ENCODE peak calls at places on chromosomes 5 and 9, in seven cellular contexts. V, Y, W, C, X, S and E are unnamed samples.
A peak's percentile ranks its signal among the peaks of the same experiment; 100 is the strongest.

GRCh38 chr5:761854-762685 is 22.5 kb downstream of the ZDHHC11B start:
- DNase-seq in V (no peak), Y (no peak), W (peak; percentile 32), C (no peak), X (no peak), S (peak; percentile 46), E (peak; percentile 35)

GRCh38 chr9:77883846-77884771 is 147.5 kb downstream of the GNAQ start:
- DNase-seq in V (no peak), Y (peak; percentile 29), W (no peak), C (peak; percentile 36), X (no peak), S (peak; percentile 37), E (peak; percentile 19)

GRCh38 chr5:134566181-134566740 is 40.8 kb downstream of the JADE2 start:
- DNase-seq in V (no peak), Y (no peak), W (no peak), C (no peak), X (no peak), S (no peak), E (no peak)

GRCh38 chr9:119164716-119165115 is 204.5 kb downstream of the BRINP1 start:
- DNase-seq in V (no peak), Y (no peak), W (no peak), C (no peak), X (no peak), S (peak; percentile 52), E (no peak)

GRCh38 chr9:76394896-76395244 is 644 bp upstream of the RFK start:
- DNase-seq in V (peak; percentile 40), Y (no peak), W (peak; percentile 69), C (no peak), X (peak; percentile 74), S (peak; percentile 56), E (peak; percentile 81)

GRCh38 chr5:83255268-83255667 is 177.9 kb downstream of the XRCC4 start:
- DNase-seq in V (no peak), Y (no peak), W (no peak), C (peak; percentile 57), X (no peak), S (no peak), E (no peak)

GRCh38 chr9:35856206-35856605 is 14.0 kb downstream of the OR13J1 start:
- DNase-seq in V (no peak), Y (no peak), W (no peak), C (no peak), X (no peak), S (no peak), E (no peak)

GRCh38 chr5:158560170-158560569 is 539.5 kb downstream of the EBF1 start:
- DNase-seq in V (peak; percentile 27), Y (no peak), W (no peak), C (no peak), X (no peak), S (no peak), E (peak; percentile 23)

GRCh38 chr5:143506881-143507552 is 103.5 kb upstream of the NR3C1 start:
- DNase-seq in V (no peak), Y (no peak), W (no peak), C (peak; percentile 95), X (peak; percentile 65), S (no peak), E (no peak)

GRCh38 chr5:143922718-143923117 is 110.8 kb downstream of the HMHB1 start:
- DNase-seq in V (no peak), Y (no peak), W (no peak), C (peak; percentile 65), X (no peak), S (no peak), E (no peak)

GRCh38 chr5:101437341-101437740 is 534.3 kb upstream of the ST8SIA4 start:
- DNase-seq in V (no peak), Y (no peak), W (no peak), C (no peak), X (no peak), S (no peak), E (no peak)

GRCh38 chr5:174571662-174572397 is 152.6 kb upstream of the MSX2 start:
- DNase-seq in V (peak; percentile 18), Y (no peak), W (peak; percentile 49), C (peak; percentile 98), X (peak; percentile 87), S (peak; percentile 11), E (peak; percentile 71)

GRCh38 chr9:115018547-115019435 is 88.4 kb upstream of the TNFSF8 start:
- DNase-seq in V (no peak), Y (no peak), W (no peak), C (peak; percentile 97), X (no peak), S (no peak), E (no peak)

GRCh38 chr5:163529698-163530097 is 24.3 kb downstream of the MAT2B start:
- DNase-seq in V (peak; percentile 24), Y (no peak), W (no peak), C (no peak), X (no peak), S (no peak), E (no peak)

GRCh38 chr9:18362901-18363685 is 110.9 kb upstream of the ADAMTSL1 start:
- DNase-seq in V (no peak), Y (no peak), W (no peak), C (peak; percentile 74), X (no peak), S (no peak), E (no peak)

GRCh38 chr5:107669543-107670027 is 1.2 kb downstream of the EFNA5 start:
- DNase-seq in V (peak; percentile 46), Y (no peak), W (peak; percentile 55), C (peak; percentile 2), X (peak; percentile 9), S (peak; percentile 43), E (peak; percentile 68)

GRCh38 chr5:29162297-29162696 is 2031.2 kb upstream of the CDH6 start:
- DNase-seq in V (no peak), Y (no peak), W (no peak), C (no peak), X (no peak), S (no peak), E (no peak)

GRCh38 chr9:4308482-4308881 is 8.6 kb upstream of the GLIS3 start:
- DNase-seq in V (no peak), Y (no peak), W (no peak), C (no peak), X (no peak), S (no peak), E (no peak)

GRCh38 chr5:40834391-40834848 is 602 bp downstream of the RPL37 start:
- DNase-seq in V (no peak), Y (no peak), W (no peak), C (peak; percentile 33), X (no peak), S (peak; percentile 25), E (no peak)

GRCh38 chr5:37787742-37788141 is 52.1 kb downstream of the GDNF start:
- DNase-seq in V (no peak), Y (no peak), W (no peak), C (no peak), X (no peak), S (no peak), E (no peak)

GRCh38 chr5:17438027-17438426 is 60.0 kb upstream of the TAF11L2 start:
- DNase-seq in V (no peak), Y (no peak), W (no peak), C (no peak), X (no peak), S (no peak), E (no peak)
- TF ChIP-seq CTCF in V (no peak), Y (peak; percentile 3), W (peak; percentile 50), C (no peak), X (no peak), S (no peak), E (no peak)

GRCh38 chr9:129557192-129558036 is 63.5 kb downstream of the C9orf50 start:
- DNase-seq in V (no peak), Y (peak; percentile 96), W (peak; percentile 98), C (peak; percentile 74), X (peak; percentile 87), S (peak; percentile 81), E (no peak)
- H3K4me1 ChIP-seq in V (peaks cover 8% of the 10 kb centered on the region), Y (peaks cover 48% of the 10 kb centered on the region), W (peaks cover 11% of the 10 kb centered on the region), C (peaks cover 32% of the 10 kb centered on the region), X (peaks cover 75% of the 10 kb centered on the region), S (peaks cover 44% of the 10 kb centered on the region), E (peaks cover 17% of the 10 kb centered on the region)

DNA sequence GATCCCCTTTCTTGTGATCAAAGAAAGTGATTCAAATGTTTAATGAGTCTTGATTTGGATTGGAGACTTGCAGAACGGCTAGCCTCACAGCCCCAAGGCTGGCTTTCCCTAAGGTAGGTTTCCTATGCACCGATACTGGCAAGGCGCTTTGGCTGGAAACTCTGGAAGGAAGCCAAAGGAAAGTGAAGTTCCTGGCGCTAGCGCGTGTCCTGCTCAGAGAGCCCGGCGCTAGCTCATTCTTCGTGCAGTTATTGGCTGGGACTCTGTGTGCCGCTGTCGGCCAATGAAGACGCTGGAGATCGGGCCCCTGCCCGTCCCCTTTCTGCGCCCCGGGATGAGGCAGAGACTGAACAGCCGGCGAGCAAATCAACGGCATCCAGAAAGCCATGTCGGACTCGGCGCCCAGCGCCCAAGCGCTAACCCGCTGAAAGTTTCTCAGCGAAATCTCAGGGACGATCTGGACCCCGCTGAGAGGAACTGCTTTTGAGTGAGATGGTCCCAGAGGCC is at the start of gene PCDHGC3:
- DNase-seq in V (peak; percentile 92), Y (no peak), W (peak; percentile 94), C (peak; percentile 95), X (peak; percentile 95), S (peak; percentile 93), E (peak; percentile 96)
- TF ChIP-seq CTCF in V (peak; percentile 47), Y (peak; percentile 31), W (peak; percentile 31), C (peak; percentile 58), X (peak; percentile 25), S (peak; percentile 26), E (peak; percentile 28)

GRCh38 chr9:20561542-20561941 is 60.8 kb downstream of the MLLT3 start:
- DNase-seq in V (no peak), Y (no peak), W (no peak), C (no peak), X (no peak), S (no peak), E (no peak)
- H3K4me1 ChIP-seq in V (peaks cover 54% of the 10 kb centered on the region), Y (peaks cover 8% of the 10 kb centered on the region), W (no peaks in the 10 kb centered on the region), C (peaks cover 12% of the 10 kb centered on the region), X (peaks cover 83% of the 10 kb centered on the region), S (peaks cover 78% of the 10 kb centered on the region), E (no peaks in the 10 kb centered on the region)

GRCh38 chr9:136352682-136353081 is 10.9 kb downstream of the DNLZ start:
- DNase-seq in V (no peak), Y (no peak), W (no peak), C (no peak), X (no peak), S (peak; percentile 93), E (no peak)
- TF ChIP-seq CTCF in V (no peak), Y (no peak), W (no peak), C (no peak), X (no peak), S (no peak), E (no peak)

GRCh38 chr9:93059960-93060591 is 1.6 kb downstream of the SUSD3 start:
- DNase-seq in V (no peak), Y (no peak), W (no peak), C (no peak), X (no peak), S (no peak), E (no peak)

GRCh38 chr9:93061791-93062299 is 3.3 kb downstream of the SUSD3 start:
- DNase-seq in V (no peak), Y (no peak), W (peak; percentile 65), C (no peak), X (no peak), S (no peak), E (no peak)

GRCh38 chr9:93062364-93062763 is 3.9 kb downstream of the SUSD3 start:
- DNase-seq in V (no peak), Y (no peak), W (no peak), C (no peak), X (no peak), S (no peak), E (no peak)

GRCh38 chr9:93060746-93061259 is 2.3 kb downstream of the SUSD3 start:
- DNase-seq in V (no peak), Y (no peak), W (no peak), C (peak; percentile 41), X (no peak), S (peak; percentile 46), E (no peak)

GRCh38 chr9:93061260-93061751 is 2.8 kb downstream of the SUSD3 start:
- DNase-seq in V (no peak), Y (no peak), W (no peak), C (no peak), X (no peak), S (no peak), E (no peak)
- H3K4me1 ChIP-seq in V (peaks cover 25% of the 10 kb centered on the region), Y (peaks cover 31% of the 10 kb centered on the region), W (no peaks in the 10 kb centered on the region), C (peaks cover 2% of the 10 kb centered on the region), X (peaks cover 18% of the 10 kb centered on the region), S (peaks cover 26% of the 10 kb centered on the region), E (no peaks in the 10 kb centered on the region)